ENCODE peak calls at places on chromosome 1, in nine cellular contexts. One of them, this sample, is unnamed.

GRCh38 chr1:52423771-52424170 is 19.4 kb downstream of the PRPF38A start:
- DNase-seq in tibial nerve: no peak
- DNase-seq in ovary: no peak
- DNase-seq in WERI-Rb-1: no peak
- DNase-seq in left ventricle myocardium inferior: no peak
- DNase-seq in SJCRH30: no peak
- DNase-seq in endothelial cell of umbilical vein: no peak
- DNase-seq in cardiac muscle cell: no peak
- DNase-seq in adrenal gland: no peak
- DNase-seq in this sample: peak; percentile 27

GRCh38 chr1:118388341-118388740 is 203.3 kb upstream of the SPAG17 start:
- DNase-seq in cardiac muscle cell: no peak
- DNase-seq in adrenal gland: no peak
- DNase-seq in SJCRH30: peak; percentile 40
- DNase-seq in ovary: no peak
- DNase-seq in endothelial cell of umbilical vein: no peak
- DNase-seq in tibial nerve: no peak
- DNase-seq in left ventricle myocardium inferior: no peak
- DNase-seq in WERI-Rb-1: no peak
- DNase-seq in this sample: no peak

GRCh38 chr1:206521694-206522402 is 14.5 kb downstream of the RASSF5 start:
- DNase-seq in left ventricle myocardium inferior: no peak
- DNase-seq in tibial nerve: no peak
- DNase-seq in cardiac muscle cell: no peak
- DNase-seq in endothelial cell of umbilical vein: no peak
- DNase-seq in ovary: no peak
- DNase-seq in adrenal gland: no peak
- DNase-seq in WERI-Rb-1: no peak
- DNase-seq in SJCRH30: no peak
- DNase-seq in this sample: no peak

GRCh38 chr1:32448773-32449456 is 16.0 kb upstream of the ZBTB8B start:
- DNase-seq in SJCRH30: peak; percentile 74
- DNase-seq in adrenal gland: no peak
- DNase-seq in ovary: no peak
- DNase-seq in endothelial cell of umbilical vein: peak; percentile 18
- DNase-seq in WERI-Rb-1: peak; percentile 77
- DNase-seq in cardiac muscle cell: peak; percentile 29
- DNase-seq in tibial nerve: no peak
- DNase-seq in left ventricle myocardium inferior: no peak
- DNase-seq in this sample: no peak

GRCh38 chr1:70436617-70437236 is 25.7 kb downstream of the CTH start:
- DNase-seq in adrenal gland: no peak
- DNase-seq in tibial nerve: no peak
- DNase-seq in cardiac muscle cell: peak; percentile 29
- DNase-seq in SJCRH30: no peak
- DNase-seq in ovary: no peak
- DNase-seq in left ventricle myocardium inferior: no peak
- DNase-seq in WERI-Rb-1: no peak
- DNase-seq in endothelial cell of umbilical vein: peak; percentile 21
- DNase-seq in this sample: no peak

GRCh38 chr1:8663090-8663802 is 154.2 kb downstream of the RERE start:
- DNase-seq in endothelial cell of umbilical vein: no peak
- DNase-seq in cardiac muscle cell: peak; percentile 32
- DNase-seq in tibial nerve: no peak
- DNase-seq in SJCRH30: no peak
- DNase-seq in left ventricle myocardium inferior: no peak
- DNase-seq in adrenal gland: no peak
- DNase-seq in ovary: no peak
- DNase-seq in WERI-Rb-1: no peak
- DNase-seq in this sample: no peak

GRCh38 chr1:22256213-22256512 is 113.3 kb upstream of the WNT4 start:
- DNase-seq in cardiac muscle cell: no peak
- DNase-seq in tibial nerve: no peak
- DNase-seq in endothelial cell of umbilical vein: no peak
- DNase-seq in adrenal gland: no peak
- DNase-seq in ovary: no peak
- DNase-seq in SJCRH30: no peak
- DNase-seq in WERI-Rb-1: no peak
- DNase-seq in left ventricle myocardium inferior: no peak
- DNase-seq in this sample: no peak

GRCh38 chr1:204990059-204990664 is 52.9 kb upstream of the CNTN2 start:
- DNase-seq in SJCRH30: no peak
- DNase-seq in adrenal gland: no peak
- DNase-seq in endothelial cell of umbilical vein: no peak
- DNase-seq in WERI-Rb-1: no peak
- DNase-seq in tibial nerve: no peak
- DNase-seq in cardiac muscle cell: no peak
- DNase-seq in left ventricle myocardium inferior: no peak
- DNase-seq in ovary: no peak
- DNase-seq in this sample: no peak

GRCh38 chr1:243715285-243715684 is 134.8 kb downstream of the AKT3 start:
- DNase-seq in SJCRH30: no peak
- DNase-seq in tibial nerve: no peak
- DNase-seq in endothelial cell of umbilical vein: no peak
- DNase-seq in cardiac muscle cell: peak; percentile 43
- DNase-seq in ovary: no peak
- DNase-seq in left ventricle myocardium inferior: no peak
- DNase-seq in WERI-Rb-1: no peak
- DNase-seq in adrenal gland: no peak
- DNase-seq in this sample: no peak

GRCh38 chr1:243710467-243710866 is 139.6 kb downstream of the AKT3 start:
- DNase-seq in SJCRH30: no peak
- DNase-seq in tibial nerve: no peak
- DNase-seq in endothelial cell of umbilical vein: no peak
- DNase-seq in ovary: no peak
- DNase-seq in WERI-Rb-1: no peak
- DNase-seq in left ventricle myocardium inferior: no peak
- DNase-seq in cardiac muscle cell: no peak
- DNase-seq in adrenal gland: no peak
- DNase-seq in this sample: no peak

GRCh38 chr1:243713470-243714186 is 136.4 kb downstream of the AKT3 start:
- DNase-seq in cardiac muscle cell: peak; percentile 82
- DNase-seq in WERI-Rb-1: peak; percentile 74
- DNase-seq in ovary: peak; percentile 29
- DNase-seq in adrenal gland: no peak
- DNase-seq in endothelial cell of umbilical vein: no peak
- DNase-seq in left ventricle myocardium inferior: no peak
- DNase-seq in SJCRH30: peak; percentile 80
- DNase-seq in tibial nerve: no peak
- DNase-seq in this sample: no peak

GRCh38 chr1:243712242-243712641 is 137.8 kb downstream of the AKT3 start:
- DNase-seq in WERI-Rb-1: no peak
- DNase-seq in left ventricle myocardium inferior: no peak
- DNase-seq in SJCRH30: no peak
- DNase-seq in tibial nerve: no peak
- DNase-seq in endothelial cell of umbilical vein: no peak
- DNase-seq in adrenal gland: no peak
- DNase-seq in ovary: no peak
- DNase-seq in cardiac muscle cell: no peak
- DNase-seq in this sample: no peak

DNA sequence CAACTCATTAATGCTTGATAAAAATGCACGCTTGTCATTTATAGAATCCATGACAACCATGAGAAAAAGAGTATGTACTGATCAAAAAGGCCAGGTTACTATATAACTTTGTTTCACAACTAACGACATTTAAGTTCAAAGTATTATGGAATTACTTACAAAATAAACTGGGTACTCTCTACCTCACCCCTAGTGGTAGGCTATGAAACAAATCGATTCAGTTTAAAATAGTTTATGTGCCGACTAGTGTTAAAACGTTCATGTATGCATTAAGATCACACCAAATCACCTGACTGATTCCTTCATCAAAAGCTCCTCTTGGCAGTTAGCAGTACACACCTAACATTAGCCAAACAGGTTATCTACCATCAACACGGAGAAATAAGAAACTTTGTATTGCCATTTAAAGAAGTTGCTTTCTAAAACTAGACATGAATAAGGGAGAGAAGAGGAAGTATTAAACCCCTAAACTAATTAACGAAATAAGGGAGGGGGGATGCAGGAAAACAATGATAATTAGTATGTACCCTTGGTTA is 137.1 kb downstream of the AKT3 start:
- DNase-seq in endothelial cell of umbilical vein: peak; percentile 17
- DNase-seq in ovary: no peak
- DNase-seq in cardiac muscle cell: peak; percentile 34
- DNase-seq in SJCRH30: no peak
- DNase-seq in tibial nerve: no peak
- DNase-seq in left ventricle myocardium inferior: no peak
- DNase-seq in adrenal gland: no peak
- DNase-seq in WERI-Rb-1: no peak
- DNase-seq in this sample: no peak
- H3K4me3 ChIP-seq in endothelial cell of umbilical vein: no peak overlapping the region
- H3K4me3 ChIP-seq in ovary: no peak overlapping the region
- H3K4me3 ChIP-seq in cardiac muscle cell: no peak overlapping the region
- H3K4me3 ChIP-seq in SJCRH30: peak overlapping the region; percentile 47
- H3K4me3 ChIP-seq in tibial nerve: no peak overlapping the region
- H3K4me3 ChIP-seq in left ventricle myocardium inferior: peak overlapping the region; percentile 24
- H3K4me3 ChIP-seq in adrenal gland: no peak overlapping the region
- H3K4me3 ChIP-seq in WERI-Rb-1: peak overlapping the region; percentile 63
- H3K4me3 ChIP-seq in this sample: no peak overlapping the region

GRCh38 chr1:88982055-88982454 is 10.4 kb downstream of the KYAT3 start:
- DNase-seq in SJCRH30: no peak
- DNase-seq in WERI-Rb-1: no peak
- DNase-seq in tibial nerve: no peak
- DNase-seq in adrenal gland: no peak
- DNase-seq in left ventricle myocardium inferior: no peak
- DNase-seq in ovary: no peak
- DNase-seq in endothelial cell of umbilical vein: no peak
- DNase-seq in cardiac muscle cell: no peak
- DNase-seq in this sample: no peak

GRCh38 chr1:88985692-88986091 is 6.7 kb downstream of the KYAT3 start:
- DNase-seq in ovary: no peak
- DNase-seq in SJCRH30: no peak
- DNase-seq in tibial nerve: no peak
- DNase-seq in left ventricle myocardium inferior: no peak
- DNase-seq in adrenal gland: no peak
- DNase-seq in WERI-Rb-1: no peak
- DNase-seq in cardiac muscle cell: no peak
- DNase-seq in endothelial cell of umbilical vein: no peak
- DNase-seq in this sample: no peak

GRCh38 chr1:88983791-88984552 is 8.5 kb downstream of the KYAT3 start:
- DNase-seq in adrenal gland: no peak
- DNase-seq in left ventricle myocardium inferior: no peak
- DNase-seq in tibial nerve: no peak
- DNase-seq in ovary: no peak
- DNase-seq in endothelial cell of umbilical vein: peak; percentile 65
- DNase-seq in SJCRH30: no peak
- DNase-seq in cardiac muscle cell: peak; percentile 75
- DNase-seq in WERI-Rb-1: no peak
- DNase-seq in this sample: peak; percentile 81

GRCh38 chr1:88984553-88984945 is 7.9 kb downstream of the KYAT3 start:
- DNase-seq in adrenal gland: no peak
- DNase-seq in tibial nerve: no peak
- DNase-seq in SJCRH30: no peak
- DNase-seq in left ventricle myocardium inferior: no peak
- DNase-seq in WERI-Rb-1: no peak
- DNase-seq in endothelial cell of umbilical vein: no peak
- DNase-seq in cardiac muscle cell: no peak
- DNase-seq in ovary: no peak
- DNase-seq in this sample: no peak

DNA sequence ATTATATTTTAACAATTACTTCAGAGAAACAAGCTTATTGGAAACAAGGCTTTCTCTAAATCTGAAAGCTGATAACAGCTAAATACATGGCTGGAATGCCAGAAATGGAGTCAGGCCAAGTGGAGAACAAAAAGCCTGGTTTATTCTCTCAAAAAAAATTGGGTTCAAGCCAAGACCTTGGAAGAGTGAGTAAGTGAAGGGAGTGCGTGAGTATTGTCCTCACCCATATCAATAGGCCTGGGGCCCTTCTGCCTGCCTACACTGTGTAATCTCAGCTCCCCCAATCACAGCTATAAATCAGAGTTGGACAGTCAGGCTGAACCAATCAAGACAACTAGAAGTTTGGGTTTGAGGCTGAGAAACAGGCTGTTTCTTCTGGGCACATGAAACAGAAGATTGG is 7.4 kb downstream of the KYAT3 start:
- DNase-seq in tibial nerve: no peak
- DNase-seq in SJCRH30: peak; percentile 60
- DNase-seq in ovary: peak; percentile 50
- DNase-seq in WERI-Rb-1: no peak
- DNase-seq in adrenal gland: peak; percentile 67
- DNase-seq in left ventricle myocardium inferior: no peak
- DNase-seq in endothelial cell of umbilical vein: peak; percentile 93
- DNase-seq in cardiac muscle cell: peak; percentile 96
- DNase-seq in this sample: peak; percentile 43
- H3K27ac ChIP-seq in tibial nerve: peak overlapping the region; percentile 69
- H3K27ac ChIP-seq in SJCRH30: peak overlapping the region; percentile 11
- H3K27ac ChIP-seq in ovary: peak overlapping the region; percentile 3
- H3K27ac ChIP-seq in WERI-Rb-1: no peak overlapping the region
- H3K27ac ChIP-seq in adrenal gland: peak overlapping the region; percentile 82
- H3K27ac ChIP-seq in left ventricle myocardium inferior: peak overlapping the region; percentile 75
- H3K27ac ChIP-seq in endothelial cell of umbilical vein: peak overlapping the region; percentile 34
- H3K27ac ChIP-seq in cardiac muscle cell: peak overlapping the region; percentile 80
- H3K27ac ChIP-seq in this sample: peak overlapping the region; percentile 73

GRCh38 chr1:207815466-207815865 is 63.6 kb downstream of the CD46 start:
- DNase-seq in endothelial cell of umbilical vein: no peak
- DNase-seq in WERI-Rb-1: no peak
- DNase-seq in adrenal gland: no peak
- DNase-seq in cardiac muscle cell: no peak
- DNase-seq in left ventricle myocardium inferior: no peak
- DNase-seq in SJCRH30: no peak
- DNase-seq in ovary: no peak
- DNase-seq in tibial nerve: no peak
- DNase-seq in this sample: no peak

GRCh38 chr1:207815913-207816312 is 64.1 kb downstream of the CD46 start:
- DNase-seq in SJCRH30: no peak
- DNase-seq in cardiac muscle cell: no peak
- DNase-seq in endothelial cell of umbilical vein: no peak
- DNase-seq in WERI-Rb-1: no peak
- DNase-seq in adrenal gland: no peak
- DNase-seq in tibial nerve: no peak
- DNase-seq in ovary: no peak
- DNase-seq in left ventricle myocardium inferior: no peak
- DNase-seq in this sample: no peak

GRCh38 chr1:207817166-207817565 is 65.3 kb downstream of the CD46 start:
- DNase-seq in endothelial cell of umbilical vein: no peak
- DNase-seq in cardiac muscle cell: no peak
- DNase-seq in WERI-Rb-1: no peak
- DNase-seq in adrenal gland: peak; percentile 19
- DNase-seq in tibial nerve: no peak
- DNase-seq in ovary: no peak
- DNase-seq in left ventricle myocardium inferior: no peak
- DNase-seq in SJCRH30: no peak
- DNase-seq in this sample: no peak

GRCh38 chr1:207818971-207819451 is 67.2 kb downstream of the CD46 start:
- DNase-seq in SJCRH30: no peak
- DNase-seq in left ventricle myocardium inferior: no peak
- DNase-seq in cardiac muscle cell: no peak
- DNase-seq in adrenal gland: peak; percentile 59
- DNase-seq in tibial nerve: no peak
- DNase-seq in WERI-Rb-1: no peak
- DNase-seq in endothelial cell of umbilical vein: peak; percentile 77
- DNase-seq in ovary: no peak
- DNase-seq in this sample: no peak

GRCh38 chr1:207817778-207818751 is 66.2 kb downstream of the CD46 start:
- DNase-seq in tibial nerve: no peak
- DNase-seq in ovary: no peak
- DNase-seq in SJCRH30: no peak
- DNase-seq in adrenal gland: peak; percentile 87
- DNase-seq in endothelial cell of umbilical vein: no peak
- DNase-seq in WERI-Rb-1: no peak
- DNase-seq in cardiac muscle cell: no peak
- DNase-seq in left ventricle myocardium inferior: peak; percentile 64
- DNase-seq in this sample: no peak
- H3K4me3 ChIP-seq in tibial nerve: no peak overlapping the region
- H3K4me3 ChIP-seq in ovary: no peak overlapping the region
- H3K4me3 ChIP-seq in SJCRH30: no peak overlapping the region
- H3K4me3 ChIP-seq in adrenal gland: no peak overlapping the region
- H3K4me3 ChIP-seq in endothelial cell of umbilical vein: no peak overlapping the region
- H3K4me3 ChIP-seq in WERI-Rb-1: no peak overlapping the region
- H3K4me3 ChIP-seq in cardiac muscle cell: no peak overlapping the region
- H3K4me3 ChIP-seq in left ventricle myocardium inferior: peak overlapping the region; percentile 78
- H3K4me3 ChIP-seq in this sample: no peak overlapping the region

GRCh38 chr1:219185486-219186117 is 11.9 kb downstream of the LYPLAL1 start:
- DNase-seq in WERI-Rb-1: no peak
- DNase-seq in endothelial cell of umbilical vein: no peak
- DNase-seq in cardiac muscle cell: no peak
- DNase-seq in ovary: no peak
- DNase-seq in tibial nerve: no peak
- DNase-seq in SJCRH30: no peak
- DNase-seq in adrenal gland: no peak
- DNase-seq in left ventricle myocardium inferior: no peak
- DNase-seq in this sample: no peak

GRCh38 chr1:219190605-219191004 is 16.9 kb downstream of the LYPLAL1 start:
- DNase-seq in endothelial cell of umbilical vein: no peak
- DNase-seq in tibial nerve: no peak
- DNase-seq in cardiac muscle cell: no peak
- DNase-seq in SJCRH30: no peak
- DNase-seq in left ventricle myocardium inferior: no peak
- DNase-seq in adrenal gland: no peak
- DNase-seq in ovary: no peak
- DNase-seq in WERI-Rb-1: no peak
- DNase-seq in this sample: no peak

GRCh38 chr1:219189942-219190341 is 16.3 kb downstream of the LYPLAL1 start:
- DNase-seq in endothelial cell of umbilical vein: no peak
- DNase-seq in left ventricle myocardium inferior: no peak
- DNase-seq in tibial nerve: no peak
- DNase-seq in ovary: no peak
- DNase-seq in WERI-Rb-1: no peak
- DNase-seq in SJCRH30: no peak
- DNase-seq in cardiac muscle cell: no peak
- DNase-seq in adrenal gland: no peak
- DNase-seq in this sample: no peak

GRCh38 chr1:219188331-219188803 is 14.7 kb downstream of the LYPLAL1 start:
- DNase-seq in left ventricle myocardium inferior: no peak
- DNase-seq in endothelial cell of umbilical vein: peak; percentile 57
- DNase-seq in SJCRH30: no peak
- DNase-seq in cardiac muscle cell: no peak
- DNase-seq in WERI-Rb-1: no peak
- DNase-seq in ovary: no peak
- DNase-seq in tibial nerve: no peak
- DNase-seq in adrenal gland: no peak
- DNase-seq in this sample: peak; percentile 56

DNA sequence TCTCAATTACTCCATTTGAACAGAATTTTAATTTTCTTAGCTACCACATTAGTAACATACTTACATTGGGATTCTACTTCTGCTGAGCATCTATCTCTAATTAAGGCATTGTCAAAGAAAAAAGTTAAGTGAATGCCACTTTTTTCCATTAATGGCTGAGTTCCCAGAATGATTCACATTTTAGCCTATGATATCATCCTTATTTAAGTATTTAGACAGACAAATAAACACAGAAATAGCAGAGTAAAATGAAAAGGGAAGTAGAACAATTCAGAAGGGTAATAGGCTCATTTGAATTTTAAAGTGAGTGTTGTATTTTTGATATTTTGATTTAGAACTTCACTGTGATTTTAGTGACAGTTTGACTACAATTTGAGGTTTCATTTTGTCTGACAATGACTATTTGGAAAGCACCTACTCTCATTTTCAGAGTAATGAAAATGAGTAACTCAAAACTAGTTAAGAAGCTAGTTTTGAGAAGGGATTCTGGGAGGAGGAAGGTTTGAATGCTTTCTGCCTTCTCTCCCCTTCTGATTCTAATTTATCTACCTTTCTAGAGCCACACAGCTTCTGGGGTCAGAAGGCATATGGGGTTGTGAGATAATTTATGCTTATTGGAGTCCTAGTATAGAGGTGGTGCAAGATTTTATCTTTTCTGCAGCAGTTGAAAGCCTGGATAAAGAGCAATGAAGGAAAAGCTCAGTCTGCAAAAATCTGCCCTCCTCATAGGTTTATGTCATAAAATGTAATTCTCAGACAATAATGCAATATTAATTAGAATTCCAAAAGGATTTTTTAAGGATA is 15.5 kb downstream of the LYPLAL1 start:
- DNase-seq in ovary: no peak
- DNase-seq in adrenal gland: no peak
- DNase-seq in WERI-Rb-1: no peak
- DNase-seq in tibial nerve: no peak
- DNase-seq in left ventricle myocardium inferior: no peak
- DNase-seq in SJCRH30: no peak
- DNase-seq in cardiac muscle cell: peak; percentile 65
- DNase-seq in endothelial cell of umbilical vein: peak; percentile 96
- DNase-seq in this sample: no peak
- H3K27ac ChIP-seq in ovary: no peak overlapping the region
- H3K27ac ChIP-seq in adrenal gland: peak overlapping the region; percentile 64
- H3K27ac ChIP-seq in WERI-Rb-1: no peak overlapping the region
- H3K27ac ChIP-seq in tibial nerve: no peak overlapping the region
- H3K27ac ChIP-seq in left ventricle myocardium inferior: peak overlapping the region; percentile 76
- H3K27ac ChIP-seq in SJCRH30: no peak overlapping the region
- H3K27ac ChIP-seq in cardiac muscle cell: peak overlapping the region; percentile 65
- H3K27ac ChIP-seq in endothelial cell of umbilical vein: peak overlapping the region; percentile 70
- H3K27ac ChIP-seq in this sample: no peak overlapping the region

This sample was measured in small intestine.